ENCODE peak calls at places on chromosomes 2 and 18, in six cellular contexts. K is neuronal stem cell, Z is IMR-90, N is mesenchymal stem cell, S is H1, U is trophoblast cell. Q is an unnamed sample.

GRCh38 chr2:156486175-156486574 is 50.0 kb downstream of the GPD2 start:
- DNase-seq in K (no peak), S (no peak), N (peak; percentile 41), U (no peak), Z (peak; percentile 60), Q (no peak)

GRCh38 chr2:46299365-46300263 is 2.4 kb downstream of the EPAS1 start:
- DNase-seq in U (peak; percentile 72), S (no peak), K (peak; percentile 41), N (peak; percentile 84), Z (peak; percentile 62), Q (peak; percentile 51)

GRCh38 chr2:216371756-216372702 is at the start of gene MARCHF4:
- DNase-seq in K (peak; percentile 83), N (peak; percentile 90), Z (peak; percentile 90), U (peak; percentile 71), S (peak; percentile 34), Q (peak; percentile 88)

GRCh38 chr2:241936457-241937133 is 67.1 kb downstream of the RTP5 start:
- DNase-seq in U (peak; percentile 27), K (no peak), S (no peak), N (no peak), Z (no peak), Q (no peak)

GRCh38 chr2:71936076-71937030 is 211.3 kb downstream of the CYP26B1 start:
- DNase-seq in S (no peak), K (no peak), N (no peak), Z (no peak), U (no peak), Q (no peak)

GRCh38 chr2:237714690-237715458 is 83.7 kb upstream of the RBM44 start:
- DNase-seq in N (peak; percentile 81), U (peak; percentile 92), S (no peak), K (no peak), Z (peak; percentile 66), Q (peak; percentile 40)

GRCh38 chr2:12716250-12717190 is at the start of gene TRIB2:
- DNase-seq in U (peak; percentile 62), N (peak; percentile 92), S (no peak), Z (peak; percentile 84), K (peak; percentile 75), Q (peak; percentile 86)

GRCh38 chr18:22349317-22349898 is 68.3 kb downstream of the CTAGE1 start:
- DNase-seq in U (no peak), Z (no peak), N (peak; percentile 29), K (no peak), S (no peak), Q (no peak)

GRCh38 chr2:3223080-3223923 is 154.3 kb downstream of the EIPR1 start:
- DNase-seq in N (no peak), Z (peak; percentile 86), K (no peak), U (no peak), S (no peak), Q (no peak)

GRCh38 chr2:23690421-23691105 is 236.4 kb downstream of the ATAD2B start:
- DNase-seq in K (no peak), U (peak; percentile 83), N (no peak), Z (no peak), S (no peak), Q (no peak)

GRCh38 chr2:178404380-178404767 is 46.6 kb downstream of the PRKRA start:
- DNase-seq in K (no peak), S (no peak), U (peak; percentile 89), N (peak; percentile 93), Z (peak; percentile 95), Q (no peak)

GRCh38 chr2:224596289-224596688 is 11.1 kb upstream of the CUL3 start:
- DNase-seq in Z (no peak), K (no peak), S (no peak), N (no peak), U (no peak), Q (no peak)

GRCh38 chr2:85547859-85548607 is 9.1 kb downstream of the MAT2A start:
- DNase-seq in S (no peak), U (peak; percentile 12), K (no peak), N (no peak), Z (peak; percentile 34), Q (no peak)

GRCh38 chr2:240865391-240865790 is 3.2 kb upstream of the AGXT start:
- DNase-seq in K (no peak), Z (no peak), S (no peak), N (no peak), U (no peak), Q (no peak)

GRCh38 chr18:54734059-54734458 is 94.2 kb upstream of the RAB27B start:
- DNase-seq in K (no peak), N (peak; percentile 97), S (no peak), U (peak; percentile 58), Z (peak; percentile 96), Q (no peak)

GRCh38 chr18:9736445-9736844 is 28.3 kb downstream of the RAB31 start:
- DNase-seq in Z (no peak), U (no peak), S (no peak), N (no peak), K (no peak), Q (no peak)

GRCh38 chr2:45610281-45611019 is 617 bp downstream of the SRBD1 start:
- DNase-seq in Z (peak; percentile 59), S (peak; percentile 29), U (peak; percentile 68), K (peak; percentile 46), N (peak; percentile 78), Q (peak; percentile 69)

GRCh38 chr2:74671479-74671878 is 17.4 kb downstream of the SEMA4F start:
- DNase-seq in K (no peak), S (no peak), Z (peak; percentile 74), N (peak; percentile 26), U (no peak), Q (no peak)

GRCh38 chr2:25671622-25672021 is 1.8 kb downstream of the DTNB start:
- DNase-seq in S (no peak), Z (no peak), K (no peak), U (no peak), N (no peak), Q (no peak)

GRCh38 chr18:59109375-59109774 is 30.3 kb upstream of the SEC11C start:
- DNase-seq in U (no peak), N (no peak), K (peak; percentile 33), Z (no peak), S (no peak), Q (no peak)

GRCh38 chr2:144780983-144781382 is 261.1 kb upstream of the ZEB2 start:
- DNase-seq in U (no peak), S (no peak), Z (no peak), N (peak; percentile 16), K (no peak), Q (no peak)

GRCh38 chr2:160309585-160309984 is 109.5 kb upstream of the ITGB6 start:
- DNase-seq in N (peak; percentile 45), Z (peak; percentile 56), S (no peak), U (no peak), K (no peak), Q (no peak)

GRCh38 chr2:6310186-6310909 is 555.4 kb downstream of the CMPK2 start:
- DNase-seq in U (no peak), Z (no peak), N (no peak), S (no peak), K (no peak), Q (no peak)

GRCh38 chr2:18119883-18120282 is 241.4 kb downstream of the KCNS3 start:
- DNase-seq in U (no peak), N (peak; percentile 70), K (no peak), S (no peak), Z (peak; percentile 65), Q (no peak)

GRCh38 chr2:201058914-201059313 is 12.6 kb downstream of the HYCC2 start:
- DNase-seq in S (no peak), U (no peak), N (no peak), Z (no peak), K (no peak), Q (no peak)

GRCh38 chr18:68438983-68439382 is 275.9 kb downstream of the TMX3 start:
- DNase-seq in S (no peak), N (peak; percentile 72), K (peak; percentile 21), Z (peak; percentile 81), U (peak; percentile 88), Q (no peak)

GRCh38 chr18:52376104-52376503 is 36.1 kb downstream of the DCC start:
- DNase-seq in N (no peak), S (no peak), Z (no peak), K (no peak), U (no peak), Q (no peak)

GRCh38 chr2:20650880-20651730 is at the start of gene HS1BP3:
- DNase-seq in S (no peak), N (peak; percentile 72), U (peak; percentile 93), Z (peak; percentile 65), K (peak; percentile 81), Q (peak; percentile 83)
- H3K23ac ChIP-seq in S (no peak within 1 kb of the TSS), N (no peak within 1 kb of the TSS), U (no peak within 1 kb of the TSS), Z (peak within 1 kb of the TSS; percentile 78), K (peak within 1 kb of the TSS; percentile 44), Q (no peak within 1 kb of the TSS)

GRCh38 chr2:124538549-124538948 is 513.5 kb downstream of the CNTNAP5 start:
- DNase-seq in N (no peak), K (no peak), Z (no peak), S (no peak), U (no peak), Q (no peak)
- H4K91ac ChIP-seq in N (no peak overlapping the region), K (no peak overlapping the region), Z (no peak overlapping the region), S (no peak overlapping the region), U (no peak overlapping the region), Q (no peak overlapping the region)

GRCh38 chr2:112584891-112585250 is 462 bp downstream of the CHCHD5 start:
- DNase-seq in K (no peak), Z (no peak), U (no peak), N (peak; percentile 15), S (no peak), Q (no peak)

GRCh38 chr2:112585400-112585799 is 991 bp downstream of the CHCHD5 start:
- DNase-seq in K (no peak), N (no peak), U (no peak), S (no peak), Z (no peak), Q (no peak)

GRCh38 chr2:112583497-112584133 is 794 bp upstream of the CHCHD5 start:
- DNase-seq in S (no peak), K (no peak), Z (no peak), U (peak; percentile 25), N (peak; percentile 31), Q (no peak)

GRCh38 chr2:112585873-112586477 is 1.6 kb downstream of the CHCHD5 start:
- DNase-seq in N (no peak), S (no peak), Z (no peak), U (no peak), K (no peak), Q (no peak)

DNA sequence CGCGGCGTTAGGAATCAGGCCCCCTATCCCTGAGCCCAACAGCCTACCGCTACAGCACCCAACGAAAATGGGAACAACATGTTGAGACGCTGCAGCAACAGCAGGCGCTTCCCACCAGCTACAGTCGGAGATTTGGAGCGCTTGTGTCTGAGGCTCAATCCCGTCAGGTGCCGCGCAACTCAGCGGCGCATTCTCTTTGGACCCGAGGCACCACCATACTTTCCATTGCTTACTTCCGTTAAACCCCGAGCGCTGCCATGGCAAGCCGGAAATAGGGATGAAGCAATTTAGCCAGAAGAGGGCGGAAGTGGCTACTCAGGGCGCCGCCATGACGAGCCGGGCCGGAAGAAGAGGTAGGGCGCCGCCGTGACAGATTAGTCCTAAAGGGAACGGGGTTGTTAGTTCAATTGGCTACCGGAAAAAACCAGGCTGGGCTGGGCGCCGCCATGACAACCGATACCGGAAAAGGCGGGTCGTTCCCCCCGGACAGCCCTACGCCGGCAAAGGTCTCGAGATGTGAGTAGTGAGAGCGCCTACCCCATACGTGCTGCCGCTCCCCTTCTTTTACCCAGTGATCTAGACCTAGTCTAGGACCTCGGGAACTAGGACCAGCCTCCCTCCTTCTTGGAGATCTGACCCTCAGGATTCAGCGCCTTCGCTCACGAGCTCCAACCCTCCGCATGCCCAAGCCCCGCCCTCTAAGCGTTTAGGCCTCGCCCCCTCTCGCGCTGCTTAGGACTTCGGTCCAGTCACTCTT is at the start of gene CHCHD5:
- DNase-seq in S (peak; percentile 85), Z (peak; percentile 94), U (peak; percentile 97), N (peak; percentile 98), K (peak; percentile 86), Q (peak; percentile 95)
- H3K23ac ChIP-seq in S (no peak within 1 kb of the TSS), Z (peak within 1 kb of the TSS; percentile 100), U (no peak within 1 kb of the TSS), N (no peak within 1 kb of the TSS), K (peak within 1 kb of the TSS; percentile 50), Q (no peak within 1 kb of the TSS)

GRCh38 chr2:220194630-220195029 is 567.2 kb downstream of the SLC4A3 start:
- DNase-seq in K (no peak), U (peak; percentile 25), S (no peak), N (no peak), Z (no peak), Q (no peak)
- H4K91ac ChIP-seq in K (no peak overlapping the region), U (no peak overlapping the region), S (no peak overlapping the region), N (no peak overlapping the region), Z (no peak overlapping the region), Q (no peak overlapping the region)

Q was measured in H9.